ENCODE peak calls at places on chromosomes 16 and 17, in seven cellular contexts. M, E, T, P, O, F and W are unnamed samples.

GRCh38 chr16:70466812-70467090 is 12.4 kb downstream of the FCSK start:
- DNase-seq in E (no peak), M (no peak), F (no peak), P (no peak), T (no peak), O (no peak), W (no peak)

GRCh38 chr17:50035421-50035879 is 20.5 kb upstream of the ITGA3 start:
- DNase-seq in F (no peak), E (no peak), O (no peak), P (peak; percentile 45), T (peak; percentile 17), M (no peak), W (peak; percentile 61)

GRCh38 chr16:86919073-86919472 is 340.7 kb downstream of the FOXL1 start:
- DNase-seq in P (no peak), T (no peak), F (no peak), E (no peak), O (no peak), M (no peak), W (no peak)

GRCh38 chr17:55769625-55770000 is 18.8 kb downstream of the PCTP start:
- DNase-seq in P (no peak), O (no peak), E (peak; percentile 17), M (no peak), T (no peak), F (peak; percentile 73), W (no peak)

GRCh38 chr16:4694664-4695451 is 1.5 kb downstream of the NUDT16L1 start:
- DNase-seq in T (peak; percentile 58), M (no peak), O (no peak), P (no peak), E (no peak), F (peak; percentile 74), W (no peak)

GRCh38 chr16:1052791-1053521 is 19.6 kb upstream of the SSTR5 start:
- DNase-seq in E (no peak), F (no peak), O (no peak), P (no peak), T (no peak), M (no peak), W (no peak)

GRCh38 chr16:71357681-71358080 is 842 bp upstream of the CALB2 start:
- DNase-seq in M (no peak), P (no peak), E (no peak), O (no peak), F (no peak), T (peak; percentile 32), W (no peak)

GRCh38 chr17:29760771-29761682 is 138.3 kb upstream of the CORO6 start:
- DNase-seq in O (peak; percentile 55), P (peak; percentile 60), T (peak; percentile 96), F (peak; percentile 94), E (peak; percentile 90), M (peak; percentile 82), W (peak; percentile 92)

GRCh38 chr17:41982026-41982989 is 15.7 kb downstream of the CNP start:
- DNase-seq in M (no peak), F (no peak), E (no peak), T (no peak), P (no peak), O (no peak), W (peak; percentile 52)
- TF ChIP-seq POLR2AphosphoS5 in M (no peak), F (no peak), E (no peak), T (no peak), P (no peak), O (no peak), W (no peak)

GRCh38 chr16:85689285-85689949 is 663 bp upstream of the GINS2 start:
- DNase-seq in P (no peak), O (no peak), M (peak; percentile 33), F (no peak), E (no peak), T (no peak), W (no peak)

GRCh38 chr16:85689950-85690320 is 1.2 kb upstream of the GINS2 start:
- DNase-seq in M (no peak), E (no peak), T (no peak), O (no peak), F (no peak), P (no peak), W (no peak)

GRCh38 chr16:85686912-85687591 is 1.7 kb downstream of the GINS2 start:
- DNase-seq in E (peak; percentile 67), T (no peak), M (no peak), O (no peak), P (no peak), F (no peak), W (no peak)

GRCh38 chr16:85687651-85688471 is 893 bp downstream of the GINS2 start:
- DNase-seq in E (peak; percentile 54), P (no peak), F (no peak), M (no peak), O (no peak), T (no peak), W (no peak)

GRCh38 chr16:85688586-85689284 is at the start of gene GINS2:
- DNase-seq in T (peak; percentile 99), F (peak; percentile 95), O (peak; percentile 44), P (peak; percentile 87), M (peak; percentile 93), E (peak; percentile 93), W (peak; percentile 90)
- TF ChIP-seq EP300 in T (no peak), F (no peak), O (no peak), P (no peak), M (no peak), E (no peak), W (no peak)

DNA sequence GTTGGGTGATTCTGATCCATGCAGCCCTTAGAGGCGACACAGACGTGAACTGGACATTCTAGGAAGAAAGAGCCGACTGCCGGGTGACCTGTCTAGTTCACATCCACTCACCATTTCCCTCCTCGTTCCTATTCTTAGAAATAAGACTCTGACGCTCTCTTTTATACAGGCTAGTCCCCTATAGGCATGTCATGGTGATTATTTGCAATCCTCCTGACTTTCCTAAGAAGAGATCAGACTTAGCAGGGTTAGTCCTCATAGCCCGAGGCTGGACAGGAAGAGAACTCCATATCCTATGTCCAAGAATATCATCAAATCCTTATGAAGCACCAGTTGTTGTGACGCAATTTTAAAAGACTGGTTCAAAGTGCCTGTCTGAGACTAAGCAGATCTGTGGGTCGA is 382.1 kb downstream of the SOX9 start:
- DNase-seq in E (no peak), P (no peak), F (no peak), T (no peak), O (no peak), M (no peak), W (no peak)
- TF ChIP-seq POLR2AphosphoS5 in E (no peak), P (no peak), F (no peak), T (no peak), O (no peak), M (no peak), W (no peak)

GRCh38 chr16:2056681-2057407 is 9.1 kb downstream of the TSC2 start:
- DNase-seq in F (no peak), E (no peak), M (no peak), T (no peak), P (no peak), O (no peak), W (no peak)
- TF ChIP-seq EP300 in F (no peak), E (no peak), M (no peak), T (no peak), P (no peak), O (no peak), W (no peak)

GRCh38 chr16:27096375-27096774 is 29.6 kb downstream of the C16orf82 start:
- DNase-seq in T (no peak), M (no peak), F (no peak), P (no peak), O (no peak), E (no peak), W (no peak)

GRCh38 chr16:27098366-27099050 is 31.8 kb downstream of the C16orf82 start:
- DNase-seq in O (no peak), F (no peak), E (no peak), P (no peak), T (no peak), M (no peak), W (no peak)

GRCh38 chr16:27102701-27103575 is 36.2 kb downstream of the C16orf82 start:
- DNase-seq in F (no peak), P (no peak), M (no peak), E (no peak), O (no peak), T (no peak), W (no peak)

GRCh38 chr16:27097671-27098275 is 31.0 kb downstream of the C16orf82 start:
- DNase-seq in M (no peak), E (no peak), F (no peak), T (no peak), O (no peak), P (no peak), W (peak; percentile 81)
- TF ChIP-seq POLR2AphosphoS5 in M (no peak), E (no peak), F (no peak), T (no peak), O (no peak), P (no peak), W (no peak)

GRCh38 chr17:40550608-40551007 is 14.7 kb downstream of the CCR7 start:
- DNase-seq in O (no peak), T (no peak), P (no peak), E (peak; percentile 21), F (peak; percentile 88), M (peak; percentile 25), W (peak; percentile 90)
- TF ChIP-seq EP300 in O (no peak), T (no peak), P (no peak), E (no peak), F (no peak), M (no peak), W (no peak)

DNA sequence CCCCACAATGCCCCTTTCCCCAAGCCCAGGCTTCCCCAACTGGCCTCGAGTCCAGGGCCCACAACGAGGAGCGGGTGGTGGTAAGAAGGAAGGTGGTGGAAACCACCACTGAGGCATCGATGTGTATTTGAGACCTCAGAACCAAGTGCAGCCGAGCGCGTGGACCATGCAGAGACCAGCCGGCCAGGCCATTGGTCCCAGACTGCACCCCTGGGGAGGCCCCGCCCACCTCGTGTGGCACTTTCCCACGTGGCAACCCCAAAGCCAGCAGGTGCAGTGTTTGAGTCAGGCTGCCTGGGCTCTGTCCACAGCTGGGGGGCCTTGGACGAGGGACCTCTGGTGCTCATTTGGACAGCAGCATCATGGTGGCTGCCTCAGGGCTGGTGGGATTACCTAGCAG is 28.1 kb upstream of the BAHCC1 start:
- DNase-seq in M (no peak), E (no peak), O (no peak), T (no peak), F (no peak), P (no peak), W (no peak)
- TF ChIP-seq POLR2AphosphoS5 in M (no peak), E (no peak), O (no peak), T (no peak), F (no peak), P (no peak), W (no peak)

GRCh38 chr16:74140557-74140956 is 156.1 kb upstream of the PSMD7 start:
- DNase-seq in P (no peak), T (no peak), F (no peak), E (no peak), M (no peak), O (no peak), W (no peak)
- TF ChIP-seq EP300 in P (no peak), T (no peak), F (no peak), E (no peak), M (no peak), O (no peak), W (no peak)